ENCODE peak calls at places on chromosomes 6 and 20, in eight cellular contexts. G is naive thymus-derived CD8-positive, alpha-beta T cell; M is activated CD8-positive, alpha-beta memory T cell treated with anti-CD3 and anti-CD28 coated beads for 48 hours; I is GM13976; N is anterior cingulate cortex; O is stimulated activated naive CD4-positive, alpha-beta T cell; Z is GM12865; U is DMS79 treated with DMSO at 0.1 percent for 48 hours. A is an unnamed sample.

GRCh38 chr6:27605401-27606342 is 132.8 kb upstream of the ZNF184 start:
- DNase-seq in M (no peak), Z (peak), G (no peak), I (peak), U (no peak), O (no peak), N (no peak), A (no peak)

GRCh38 chr6:154515808-154516207 is 5.3 kb upstream of the CNKSR3 start:
- DNase-seq in I (no peak), U (no peak), Z (no peak), M (no peak), G (no peak), N (no peak), O (no peak), A (no peak)

GRCh38 chr6:90347411-90347841 is 50.8 kb upstream of the BACH2 start:
- DNase-seq in M (no peak), N (no peak), U (no peak), G (no peak), I (no peak), O (no peak), Z (no peak), A (no peak)

GRCh38 chr6:113496157-113496556 is 361.0 kb upstream of the MARCKS start:
- DNase-seq in I (no peak), Z (no peak), N (no peak), O (no peak), M (no peak), G (no peak), U (no peak), A (no peak)

GRCh38 chr20:63681609-63682142 is 14.8 kb upstream of the TNFRSF6B start:
- DNase-seq in M (no peak), U (no peak), N (no peak), O (no peak), Z (no peak), G (no peak), I (no peak), A (no peak)

GRCh38 chr6:43189905-43190304 is 7.9 kb downstream of the CUL9 start:
- DNase-seq in M (no peak), O (no peak), Z (no peak), G (no peak), N (no peak), U (no peak), I (no peak), A (no peak)

GRCh38 chr6:125597411-125598253 is 151.8 kb upstream of the HEY2 start:
- DNase-seq in I (no peak), G (no peak), N (no peak), O (no peak), Z (peak), U (peak), M (no peak), A (no peak)

GRCh38 chr6:136063095-136063494 is 187.0 kb downstream of the MTFR2 start:
- DNase-seq in N (no peak), U (no peak), Z (no peak), O (no peak), I (no peak), G (no peak), M (no peak), A (no peak)

GRCh38 chr6:53581161-53581560 is 36.3 kb upstream of the GCLC start:
- DNase-seq in O (no peak), Z (no peak), U (no peak), M (no peak), I (no peak), G (no peak), N (no peak), A (no peak)